ENCODE peak calls at places on chromosomes 7 and 10, in ten cellular contexts. A is NB4, B is endothelial cell, O is sigmoid colon, M is neural progenitor cell, X is AG10803, Y is body of pancreas, T is colonic mucosa, S is right lobe of liver, G is dorsolateral prefrontal cortex. Q is an unnamed sample.

GRCh38 chr7:145732521-145732920 is 384.1 kb upstream of the CNTNAP2 start:
- DNase-seq in A (no peak), B (no peak), O (no peak), M (no peak), X (no peak), Y (no peak), T (no peak), S (no peak), G (no peak), Q (no peak)

GRCh38 chr7:23334482-23335056 is 35.4 kb downstream of the MALSU1 start:
- DNase-seq in A (no peak), B (no peak), O (no peak), M (no peak), X (peak; percentile 94), Y (peak; percentile 56), T (peak; percentile 45), S (peak; percentile 61), G (no peak), Q (no peak)

GRCh38 chr10:93074137-93074596 is 474 bp downstream of the CYP26A1 start:
- DNase-seq in A (peak; percentile 73), B (peak; percentile 40), O (no peak), M (peak; percentile 73), X (no peak), Y (no peak), T (no peak), S (no peak), G (no peak), Q (no peak)

GRCh38 chr10:92177546-92177945 is 113.3 kb downstream of the CPEB3 start:
- DNase-seq in A (no peak), B (no peak), O (no peak), M (no peak), X (no peak), Y (no peak), T (no peak), S (no peak), G (no peak), Q (no peak)

GRCh38 chr10:49612513-49613159 is 1.2 kb upstream of the CHAT start:
- DNase-seq in A (peak; percentile 65), B (no peak), O (peak; percentile 50), M (peak; percentile 86), X (no peak), Y (no peak), T (no peak), S (no peak), G (peak; percentile 43), Q (peak; percentile 42)

GRCh38 chr10:64070241-64070640 is 549.0 kb downstream of the REEP3 start:
- DNase-seq in A (no peak), B (no peak), O (no peak), M (no peak), X (no peak), Y (no peak), T (no peak), S (no peak), G (no peak), Q (no peak)

GRCh38 chr7:105003275-105003674 is 10.7 kb upstream of the KMT2E start:
- DNase-seq in A (peak; percentile 46), B (no peak), O (peak; percentile 77), M (no peak), X (peak; percentile 81), Y (no peak), T (no peak), S (no peak), G (no peak), Q (no peak)

GRCh38 chr10:4102802-4103344 is 317.9 kb upstream of the KLF6 start:
- DNase-seq in A (no peak), B (no peak), O (no peak), M (no peak), X (no peak), Y (no peak), T (no peak), S (no peak), G (no peak), Q (no peak)

GRCh38 chr7:45404622-45405021 is 169.5 kb upstream of the ADCY1 start:
- DNase-seq in A (peak; percentile 84), B (no peak), O (no peak), M (no peak), X (no peak), Y (no peak), T (no peak), S (no peak), G (no peak), Q (no peak)

GRCh38 chr7:45400680-45401079 is 173.5 kb upstream of the ADCY1 start:
- DNase-seq in A (no peak), B (no peak), O (no peak), M (no peak), X (no peak), Y (no peak), T (no peak), S (no peak), G (no peak), Q (no peak)

GRCh38 chr7:45401851-45402250 is 172.3 kb upstream of the ADCY1 start:
- DNase-seq in A (no peak), B (no peak), O (no peak), M (no peak), X (peak; percentile 38), Y (no peak), T (no peak), S (no peak), G (no peak), Q (no peak)

GRCh38 chr7:45401155-45401554 is 173.0 kb upstream of the ADCY1 start:
- DNase-seq in A (peak; percentile 33), B (no peak), O (no peak), M (no peak), X (no peak), Y (no peak), T (no peak), S (no peak), G (no peak), Q (no peak)

DNA sequence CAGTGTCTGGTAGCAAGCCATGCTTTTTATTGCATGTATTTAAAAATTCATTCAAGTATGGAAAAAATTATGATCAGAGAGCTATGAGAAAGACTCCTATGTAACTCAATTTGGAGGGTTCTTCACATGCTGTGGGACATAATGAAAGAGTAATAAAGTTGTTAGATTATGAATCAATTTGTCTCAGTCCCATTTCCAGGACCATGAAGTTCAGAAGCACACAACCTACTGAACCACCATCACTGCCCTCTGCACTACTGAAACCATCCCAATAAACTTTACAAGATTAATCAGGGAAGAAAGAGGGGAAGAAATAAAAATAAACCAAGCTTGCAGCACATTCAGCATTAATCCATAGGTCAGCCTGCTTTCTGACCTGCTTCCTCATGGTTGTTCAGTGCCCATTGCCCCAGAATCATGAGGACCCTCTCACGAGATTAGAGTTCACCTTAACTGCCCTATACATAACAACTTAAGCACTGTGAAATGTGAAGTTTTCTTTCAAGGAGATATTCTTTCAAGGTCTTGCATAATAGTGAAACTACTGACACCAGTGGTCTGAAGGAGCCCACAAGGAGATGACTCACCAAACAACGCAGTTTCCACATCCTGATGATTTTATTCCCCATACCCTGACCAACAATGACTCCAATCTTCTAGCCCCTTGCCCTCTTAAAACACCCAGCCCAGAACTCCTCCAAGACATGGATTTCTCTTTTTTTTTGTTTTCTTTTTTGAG is 171.5 kb upstream of the ADCY1 start:
- DNase-seq in A (peak; percentile 99), B (no peak), O (no peak), M (no peak), X (peak; percentile 75), Y (no peak), T (no peak), S (no peak), G (no peak), Q (no peak)
- TF ChIP-seq CTCF in A (no peak), B (no peak), O (no peak), M (no peak), X (no peak), Y (no peak), T (no peak), S (no peak), G (no peak), Q (no peak)

DNA sequence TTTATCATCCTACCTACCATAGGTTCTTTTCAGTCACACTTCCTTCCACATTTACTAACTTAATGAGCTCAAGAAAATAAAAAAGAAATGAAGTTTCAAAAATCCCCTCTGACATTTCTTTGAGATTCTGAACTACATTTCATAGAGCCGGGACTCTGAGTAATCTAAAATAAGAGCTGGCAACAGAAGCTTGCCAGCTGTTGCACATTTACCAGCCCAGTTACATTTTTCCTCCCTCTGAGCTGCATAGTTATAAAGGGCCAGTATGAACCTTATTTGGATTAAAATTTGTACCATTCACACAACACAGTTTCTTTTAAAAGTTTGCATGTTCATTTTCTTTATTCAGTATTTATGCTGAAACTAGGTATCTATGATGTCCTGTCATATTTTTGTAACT is 119.5 kb upstream of the CAV2 start:
- DNase-seq in A (no peak), B (no peak), O (no peak), M (no peak), X (peak; percentile 72), Y (no peak), T (no peak), S (no peak), G (no peak), Q (no peak)
- TF ChIP-seq CTCF in A (no peak), B (no peak), O (no peak), M (no peak), X (no peak), Y (no peak), T (no peak), S (no peak), G (no peak), Q (no peak)

DNA sequence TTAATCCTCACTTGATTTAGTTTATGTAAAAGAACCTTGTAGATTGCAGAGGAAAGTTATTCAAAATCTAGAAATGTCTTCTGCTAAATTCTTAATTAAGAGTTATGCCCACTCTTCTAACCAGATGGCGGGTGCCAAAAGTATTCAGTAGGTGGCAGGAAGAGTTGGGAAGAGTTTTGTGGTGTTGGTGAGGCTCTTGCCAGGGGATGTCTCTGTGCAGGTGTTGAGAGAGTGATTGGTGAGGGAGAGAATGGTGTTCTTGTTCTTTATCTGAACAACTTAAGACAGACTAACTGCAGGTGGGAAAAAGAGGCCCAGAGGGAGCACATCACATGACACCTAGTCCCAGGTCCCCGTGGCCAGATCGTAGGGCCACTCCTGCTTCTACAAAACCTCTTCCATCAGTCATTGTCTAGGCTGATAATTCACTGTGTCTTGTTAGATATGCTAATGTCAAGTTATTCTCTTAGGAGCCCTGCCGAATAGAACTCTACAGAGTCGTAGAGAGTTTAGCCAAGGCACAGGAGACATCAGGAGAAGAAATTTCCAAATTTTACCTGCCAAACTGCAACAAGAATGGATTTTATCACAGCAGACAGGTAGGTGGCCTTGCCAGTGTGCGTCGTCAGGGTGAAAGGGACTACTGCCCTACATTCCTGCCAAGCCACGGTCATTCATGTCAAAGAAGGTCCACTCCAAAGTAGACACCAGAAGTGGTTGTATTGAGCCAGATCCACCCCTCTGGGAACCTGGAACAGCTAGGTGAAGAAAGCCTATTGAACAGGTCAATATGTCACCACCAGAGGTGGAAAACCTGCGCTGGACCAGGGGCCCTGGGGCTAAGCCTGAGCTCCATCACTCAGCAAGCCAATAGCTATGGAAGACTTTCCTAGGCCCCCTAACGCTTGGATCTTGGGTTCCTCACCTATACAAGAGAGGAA is 3.4 kb downstream of the IGFBP1 start:
- DNase-seq in A (no peak), B (no peak), O (no peak), M (no peak), X (no peak), Y (no peak), T (no peak), S (no peak), G (no peak), Q (no peak)
- TF ChIP-seq CTCF in A (no peak), B (no peak), O (no peak), M (no peak), X (no peak), Y (no peak), T (peak; percentile 4), S (no peak), G (no peak), Q (no peak)

GRCh38 chr7:27689045-27689877 is 26.6 kb upstream of the HIBADH start:
- DNase-seq in A (peak; percentile 88), B (peak; percentile 16), O (no peak), M (peak; percentile 65), X (peak; percentile 61), Y (peak; percentile 18), T (peak; percentile 25), S (no peak), G (no peak), Q (peak; percentile 25)

GRCh38 chr7:27690649-27691048 is 28.0 kb upstream of the HIBADH start:
- DNase-seq in A (no peak), B (no peak), O (no peak), M (no peak), X (no peak), Y (no peak), T (no peak), S (no peak), G (no peak), Q (no peak)

GRCh38 chr7:27688056-27688455 is 25.4 kb upstream of the HIBADH start:
- DNase-seq in A (no peak), B (no peak), O (no peak), M (no peak), X (peak; percentile 55), Y (no peak), T (no peak), S (no peak), G (no peak), Q (no peak)

GRCh38 chr7:27686315-27686714 is 23.6 kb upstream of the HIBADH start:
- DNase-seq in A (peak; percentile 67), B (no peak), O (no peak), M (no peak), X (peak; percentile 35), Y (no peak), T (no peak), S (no peak), G (no peak), Q (no peak)

DNA sequence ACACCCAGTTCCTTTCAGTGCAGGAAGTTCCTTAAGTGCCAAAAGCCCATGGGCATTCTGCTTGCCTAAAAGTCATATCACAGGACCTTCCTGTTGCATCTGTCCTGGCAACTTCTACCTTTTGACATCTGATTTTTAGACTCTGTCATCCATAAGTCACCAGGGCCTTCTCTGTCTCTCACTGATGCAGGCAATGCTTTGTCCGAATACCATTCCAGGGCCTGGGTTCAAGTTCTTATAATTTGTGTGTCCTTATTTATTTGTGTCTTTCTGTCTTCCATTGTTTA is 27.1 kb upstream of the HIBADH start:
- DNase-seq in A (no peak), B (no peak), O (no peak), M (no peak), X (no peak), Y (no peak), T (no peak), S (no peak), G (no peak), Q (no peak)
- TF ChIP-seq CTCF in A (no peak), B (no peak), O (no peak), M (no peak), X (no peak), Y (no peak), T (no peak), S (no peak), G (no peak), Q (no peak)